ENCODE peak calls at places on chromosomes 6 and 20, in five cellular contexts. W is AG04450, D is GM20000, Y is mammary epithelial cell, E is A549. V is an unnamed sample.
A peak's percentile ranks its signal among the peaks of the same experiment; 100 is the strongest.

GRCh38 chr6:296151-297122 is 4.2 kb downstream of the DUSP22 start:
- DNase-seq in W (no peak), D (peak; percentile 68), Y (no peak), E (no peak), V (peak; percentile 57)

GRCh38 chr6:46347669-46348068 is 143.6 kb downstream of the RCAN2 start:
- DNase-seq in W (no peak), D (no peak), Y (no peak), E (no peak), V (no peak)

GRCh38 chr20:23928353-23928752 is 48.8 kb upstream of the CST5 start:
- DNase-seq in W (no peak), D (no peak), Y (no peak), E (no peak), V (no peak)

GRCh38 chr6:22828179-22829062 is 259.1 kb downstream of the HDGFL1 start:
- DNase-seq in W (peak; percentile 80), D (peak; percentile 27), Y (peak; percentile 97), E (peak; percentile 72), V (peak; percentile 95)

GRCh38 chr6:2432258-2432657 is 186.9 kb upstream of the GMDS start:
- DNase-seq in W (peak; percentile 78), D (no peak), Y (peak; percentile 87), E (no peak), V (peak; percentile 57)

GRCh38 chr6:79625746-79626145 is 5.4 kb upstream of the SH3BGRL2 start:
- DNase-seq in W (no peak), D (no peak), Y (no peak), E (no peak), V (no peak)

GRCh38 chr20:49668181-49668877 is 45.3 kb downstream of the B4GALT5 start:
- DNase-seq in W (no peak), D (peak; percentile 82), Y (no peak), E (no peak), V (no peak)

GRCh38 chr20:24993337-24994185 is 1.0 kb upstream of the APMAP start:
- DNase-seq in W (no peak), D (no peak), Y (peak; percentile 52), E (peak; percentile 71), V (peak; percentile 52)

GRCh38 chr6:129055796-129056195 is 172.9 kb downstream of the LAMA2 start:
- DNase-seq in W (no peak), D (no peak), Y (peak; percentile 0), E (no peak), V (no peak)

GRCh38 chr6:85866373-85866740 is 223.7 kb upstream of the SYNCRIP start:
- DNase-seq in W (no peak), D (no peak), Y (no peak), E (no peak), V (peak; percentile 26)

GRCh38 chr20:2576317-2576727 is 39.9 kb downstream of the TMC2 start:
- DNase-seq in W (no peak), D (no peak), Y (no peak), E (no peak), V (no peak)

GRCh38 chr6:20402181-20403079 is 751 bp downstream of the E2F3 start:
- DNase-seq in W (no peak), D (peak; percentile 50), Y (peak; percentile 48), E (peak; percentile 42), V (peak; percentile 76)

GRCh38 chr6:144797881-144798589 is 512.9 kb downstream of the UTRN start:
- DNase-seq in W (peak; percentile 15), D (no peak), Y (peak; percentile 16), E (peak; percentile 1), V (peak; percentile 19)

GRCh38 chr6:30325873-30326445 is 768 bp upstream of the TRIM39 start:
- DNase-seq in W (no peak), D (no peak), Y (peak; percentile 71), E (peak; percentile 49), V (no peak)

GRCh38 chr20:38225900-38226263 is 34.7 kb downstream of the KIAA1755 start:
- DNase-seq in W (no peak), D (no peak), Y (no peak), E (no peak), V (no peak)

GRCh38 chr6:143941852-143942627 is 66.0 kb downstream of the PLAGL1 start:
- DNase-seq in W (no peak), D (peak; percentile 25), Y (peak; percentile 11), E (peak; percentile 44), V (peak; percentile 56)

GRCh38 chr6:42391441-42391840 is 60.3 kb downstream of the TRERF1 start:
- DNase-seq in W (no peak), D (no peak), Y (no peak), E (no peak), V (no peak)

GRCh38 chr6:56851541-56852248 is 103.2 kb upstream of the BEND6 start:
- DNase-seq in W (peak; percentile 57), D (peak; percentile 78), Y (peak; percentile 81), E (peak; percentile 46), V (peak; percentile 86)

GRCh38 chr20:483791-484644 is 21.7 kb upstream of the TBC1D20 start:
- DNase-seq in W (no peak), D (no peak), Y (no peak), E (no peak), V (no peak)

GRCh38 chr20:23340524-23340923 is 10.1 kb upstream of the NXT1 start:
- DNase-seq in W (no peak), D (no peak), Y (peak; percentile 49), E (peak; percentile 83), V (peak; percentile 61)

GRCh38 chr6:134821397-134821796 is 128.5 kb downstream of the ALDH8A1 start:
- DNase-seq in W (no peak), D (no peak), Y (no peak), E (no peak), V (no peak)

GRCh38 chr6:137697267-137697938 is 169.7 kb upstream of the TNFAIP3 start:
- DNase-seq in W (peak; percentile 30), D (no peak), Y (peak; percentile 63), E (no peak), V (peak; percentile 27)
- TF ChIP-seq CTCF in W (no peak), D (no peak), Y (no peak), E (no peak), V (no peak)

GRCh38 chr20:63377256-63378114 is 16.3 kb upstream of the CHRNA4 start:
- DNase-seq in W (no peak), D (no peak), Y (no peak), E (no peak), V (no peak)
- TF ChIP-seq CTCF in W (no peak), D (no peak), Y (no peak), E (no peak), V (no peak)

DNA sequence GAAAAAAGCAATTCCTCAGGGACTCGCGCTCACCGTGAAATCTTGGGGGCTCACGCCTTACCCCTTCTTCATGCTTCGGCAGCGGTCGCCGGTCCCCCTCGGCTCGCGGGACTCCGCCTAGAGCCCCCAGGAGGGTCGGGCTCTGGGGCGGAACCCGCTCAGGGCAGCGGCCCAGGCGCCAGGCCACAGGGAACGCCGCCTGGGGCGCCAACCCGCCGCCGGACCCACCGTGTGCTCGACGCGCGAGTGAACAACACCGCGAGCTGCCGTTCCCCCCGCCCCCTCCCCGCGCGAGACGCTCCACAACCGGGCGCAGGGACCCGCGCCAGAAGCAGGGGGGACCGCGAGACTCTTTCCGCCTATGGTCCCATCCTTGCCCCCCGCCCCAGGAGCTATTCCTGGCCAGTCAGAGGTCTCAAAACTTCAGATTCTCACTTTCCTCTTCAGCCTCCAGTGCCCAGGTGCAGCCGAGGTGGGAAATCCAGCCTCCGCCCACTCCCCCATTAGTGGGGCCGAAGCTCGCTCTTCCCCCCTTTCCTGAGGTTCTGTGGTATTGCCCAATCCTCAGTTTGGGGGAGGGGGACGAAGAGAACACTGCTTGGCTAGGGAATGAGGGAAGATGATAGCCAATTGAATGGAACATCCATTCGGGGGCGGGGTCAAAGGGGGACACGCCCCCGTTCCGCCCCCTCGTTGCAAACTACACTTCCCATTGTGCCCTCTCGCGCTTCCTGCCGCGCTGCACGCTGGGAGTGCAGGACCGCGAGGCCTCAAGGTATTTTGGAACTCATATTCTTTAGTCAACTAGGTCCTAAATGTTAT is at the start of gene WASF1:
- DNase-seq in W (peak; percentile 97), D (peak; percentile 92), Y (peak; percentile 98), E (peak; percentile 62), V (peak; percentile 99)
- TF ChIP-seq CTCF in W (no peak), D (no peak), Y (no peak), E (no peak), V (no peak)

GRCh38 chr6:113876654-113877053 is 19.5 kb downstream of the MARCKS start:
- DNase-seq in W (no peak), D (no peak), Y (no peak), E (no peak), V (no peak)
- TF ChIP-seq CTCF in W (no peak), D (no peak), Y (no peak), E (no peak), V (no peak)